ENCODE peak calls at places on chromosome 22, in seven cellular contexts. One of them, this sample, is unnamed.

GRCh38 chr22:33659423-33659822 is 260.9 kb downstream of the LARGE1 start:
- DNase-seq in astrocyte: peak
- DNase-seq in GM23338: no peak
- DNase-seq in fibroblast of lung: no peak
- DNase-seq in mammary epithelial cell: no peak
- DNase-seq in neural progenitor cell: no peak
- DNase-seq in GM23248: peak
- DNase-seq in this sample: no peak

GRCh38 chr22:49927483-49928184 is 9.2 kb downstream of the CRELD2 start:
- DNase-seq in astrocyte: no peak
- DNase-seq in GM23338: no peak
- DNase-seq in fibroblast of lung: no peak
- DNase-seq in mammary epithelial cell: no peak
- DNase-seq in neural progenitor cell: no peak
- DNase-seq in GM23248: no peak
- DNase-seq in this sample: no peak

GRCh38 chr22:43996170-43996980 is 27.7 kb upstream of the PARVB start:
- DNase-seq in astrocyte: no peak
- DNase-seq in GM23338: no peak
- DNase-seq in fibroblast of lung: no peak
- DNase-seq in mammary epithelial cell: no peak
- DNase-seq in neural progenitor cell: no peak
- DNase-seq in GM23248: no peak
- DNase-seq in this sample: no peak

GRCh38 chr22:20550851-20551744 is 43.7 kb downstream of the MED15 start:
- DNase-seq in astrocyte: peak
- DNase-seq in GM23338: peak
- DNase-seq in fibroblast of lung: peak
- DNase-seq in mammary epithelial cell: no peak
- DNase-seq in neural progenitor cell: peak
- DNase-seq in GM23248: peak
- DNase-seq in this sample: no peak

GRCh38 chr22:36406139-36406538 is 18.4 kb upstream of the MYH9 start:
- DNase-seq in astrocyte: no peak
- DNase-seq in GM23338: no peak
- DNase-seq in fibroblast of lung: no peak
- DNase-seq in mammary epithelial cell: no peak
- DNase-seq in neural progenitor cell: no peak
- DNase-seq in GM23248: peak
- DNase-seq in this sample: no peak

GRCh38 chr22:19291218-19291579 is 320 bp downstream of the CLTCL1 start:
- DNase-seq in astrocyte: no peak
- DNase-seq in GM23338: peak
- DNase-seq in fibroblast of lung: no peak
- DNase-seq in mammary epithelial cell: peak
- DNase-seq in neural progenitor cell: peak
- DNase-seq in GM23248: peak
- DNase-seq in this sample: no peak

GRCh38 chr22:31259798-31260473 is 32.4 kb downstream of the PIK3IP1 start:
- DNase-seq in astrocyte: no peak
- DNase-seq in GM23338: no peak
- DNase-seq in fibroblast of lung: no peak
- DNase-seq in mammary epithelial cell: no peak
- DNase-seq in neural progenitor cell: no peak
- DNase-seq in GM23248: no peak
- DNase-seq in this sample: no peak

GRCh38 chr22:35923026-35923425 is 105.6 kb downstream of the RBFOX2 start:
- DNase-seq in astrocyte: no peak
- DNase-seq in GM23338: no peak
- DNase-seq in fibroblast of lung: no peak
- DNase-seq in mammary epithelial cell: no peak
- DNase-seq in neural progenitor cell: no peak
- DNase-seq in GM23248: no peak
- DNase-seq in this sample: no peak

GRCh38 chr22:24693359-24693758 is 81.2 kb downstream of the PIWIL3 start:
- DNase-seq in astrocyte: peak
- DNase-seq in GM23338: no peak
- DNase-seq in fibroblast of lung: peak
- DNase-seq in mammary epithelial cell: no peak
- DNase-seq in neural progenitor cell: no peak
- DNase-seq in GM23248: no peak
- DNase-seq in this sample: no peak

GRCh38 chr22:17101475-17102296 is 16.9 kb downstream of the IL17RA start:
- DNase-seq in astrocyte: no peak
- DNase-seq in GM23338: no peak
- DNase-seq in fibroblast of lung: no peak
- DNase-seq in mammary epithelial cell: no peak
- DNase-seq in neural progenitor cell: no peak
- DNase-seq in GM23248: no peak
- DNase-seq in this sample: no peak

GRCh38 chr22:25494774-25495173 is 69.7 kb upstream of the GRK3 start:
- DNase-seq in astrocyte: no peak
- DNase-seq in GM23338: peak
- DNase-seq in fibroblast of lung: no peak
- DNase-seq in mammary epithelial cell: no peak
- DNase-seq in neural progenitor cell: peak
- DNase-seq in GM23248: no peak
- DNase-seq in this sample: no peak

DNA sequence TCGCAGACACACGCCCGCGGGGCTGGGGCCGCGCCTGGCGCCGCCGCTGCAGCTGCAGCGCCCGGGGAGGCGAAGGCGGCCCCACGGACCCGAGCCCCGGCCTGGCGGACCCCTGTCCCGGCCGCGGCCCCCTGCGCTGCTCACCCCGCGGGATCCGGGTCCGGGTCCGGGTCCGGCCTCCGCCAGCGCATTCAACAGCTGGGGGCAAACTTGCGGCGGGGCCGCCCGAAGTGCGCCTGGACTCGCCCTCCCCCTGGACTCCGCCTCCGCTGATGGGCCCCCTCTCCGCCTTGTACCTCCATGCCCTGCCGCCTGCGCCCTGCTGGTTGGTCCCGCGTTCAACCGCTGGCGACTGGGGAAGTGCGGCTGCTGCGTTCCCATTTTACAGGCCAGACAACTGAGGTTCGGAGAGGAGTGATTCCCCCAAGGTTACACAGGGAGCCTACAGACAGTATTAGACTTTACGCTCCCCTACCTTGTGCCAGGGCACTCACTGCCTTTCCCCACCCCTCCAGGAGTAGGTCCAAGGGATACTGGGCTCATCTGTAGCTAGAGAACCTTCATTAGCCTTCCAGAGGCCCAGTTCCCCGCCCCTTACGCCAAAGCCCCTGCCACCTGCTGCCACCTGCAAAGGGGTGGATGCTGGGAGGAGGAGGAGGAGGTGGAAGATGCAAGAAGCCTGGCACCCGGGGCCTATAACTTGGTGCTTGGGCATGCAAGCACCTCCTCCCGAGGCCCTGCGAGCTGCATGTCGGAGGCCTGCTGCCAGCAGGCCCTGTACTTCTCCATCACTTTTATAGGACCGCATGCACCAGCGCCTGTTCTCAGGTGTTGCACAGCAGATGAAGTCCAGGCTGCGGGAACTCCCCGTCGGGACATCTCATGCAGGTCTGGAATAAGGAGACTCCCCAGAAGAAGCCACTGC is 694 bp upstream of the ELFN2 start:
- DNase-seq in astrocyte: no peak
- DNase-seq in GM23338: peak
- DNase-seq in fibroblast of lung: no peak
- DNase-seq in mammary epithelial cell: no peak
- DNase-seq in neural progenitor cell: peak
- DNase-seq in GM23248: peak
- DNase-seq in this sample: no peak
- H3K4me3 ChIP-seq in astrocyte: peak
- H3K4me3 ChIP-seq in GM23338: peak
- H3K4me3 ChIP-seq in fibroblast of lung: no peak
- H3K4me3 ChIP-seq in mammary epithelial cell: no peak
- H3K4me3 ChIP-seq in neural progenitor cell: peak
- H3K4me3 ChIP-seq in GM23248: peak
- H3K4me3 ChIP-seq in this sample: no peak

GRCh38 chr22:39349506-39349966 is 255 bp upstream of the SYNGR1 start:
- DNase-seq in astrocyte: no peak
- DNase-seq in GM23338: peak
- DNase-seq in fibroblast of lung: no peak
- DNase-seq in mammary epithelial cell: no peak
- DNase-seq in neural progenitor cell: peak
- DNase-seq in GM23248: peak
- DNase-seq in this sample: no peak

GRCh38 chr22:39352301-39352867 is 2.6 kb downstream of the SYNGR1 start:
- DNase-seq in astrocyte: no peak
- DNase-seq in GM23338: no peak
- DNase-seq in fibroblast of lung: no peak
- DNase-seq in mammary epithelial cell: no peak
- DNase-seq in neural progenitor cell: no peak
- DNase-seq in GM23248: no peak
- DNase-seq in this sample: no peak

GRCh38 chr22:39349967-39350802 is at the start of gene SYNGR1:
- DNase-seq in astrocyte: no peak
- DNase-seq in GM23338: peak
- DNase-seq in fibroblast of lung: no peak
- DNase-seq in mammary epithelial cell: no peak
- DNase-seq in neural progenitor cell: peak
- DNase-seq in GM23248: peak
- DNase-seq in this sample: no peak

GRCh38 chr22:39351689-39352214 is 2.0 kb downstream of the SYNGR1 start:
- DNase-seq in astrocyte: peak
- DNase-seq in GM23338: peak
- DNase-seq in fibroblast of lung: no peak
- DNase-seq in mammary epithelial cell: peak
- DNase-seq in neural progenitor cell: no peak
- DNase-seq in GM23248: peak
- DNase-seq in this sample: peak

DNA sequence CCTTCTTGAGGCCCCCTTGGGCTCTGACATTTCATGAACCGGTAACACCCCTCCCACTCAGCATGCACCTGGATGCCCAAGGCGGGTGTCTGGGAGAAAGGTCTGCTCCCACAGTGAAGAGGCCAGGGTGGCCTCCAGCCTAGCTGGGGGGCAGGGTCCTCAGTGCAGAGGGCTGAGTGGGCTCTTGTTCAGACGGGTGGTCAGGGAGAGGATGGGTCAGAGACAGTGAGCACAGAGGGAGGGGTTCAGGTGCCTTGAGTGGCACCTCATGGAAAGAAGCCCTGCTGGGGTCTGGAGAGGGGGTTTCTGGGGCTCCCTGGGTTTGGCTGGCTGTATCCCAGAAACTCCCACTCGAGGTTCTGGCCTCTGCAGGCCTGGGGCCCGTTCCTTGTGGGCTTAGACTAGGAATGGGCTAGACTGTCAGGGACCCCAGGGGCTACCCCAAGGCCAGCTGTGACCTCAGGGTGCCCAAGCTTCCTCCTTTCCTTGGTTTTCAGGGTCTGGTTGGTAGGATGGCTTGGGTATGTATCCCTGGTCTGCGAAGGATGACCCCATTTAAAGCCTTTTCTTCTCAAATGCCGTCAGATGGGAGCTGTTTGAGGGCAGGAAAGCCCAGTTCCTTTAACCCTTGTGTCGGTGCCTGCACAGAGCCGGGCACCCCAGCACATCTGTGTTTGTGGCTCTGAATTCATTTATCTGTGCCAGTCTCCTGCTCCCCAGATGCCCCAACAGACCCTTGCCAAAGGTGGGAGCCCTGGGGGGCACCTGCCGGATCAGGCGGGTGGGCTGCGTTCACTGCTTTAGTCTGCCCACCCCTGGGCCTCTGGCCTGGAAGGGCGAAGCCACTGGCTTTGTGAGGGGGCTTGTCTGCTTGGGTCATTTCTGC is 1.3 kb downstream of the SYNGR1 start:
- DNase-seq in astrocyte: no peak
- DNase-seq in GM23338: no peak
- DNase-seq in fibroblast of lung: no peak
- DNase-seq in mammary epithelial cell: no peak
- DNase-seq in neural progenitor cell: no peak
- DNase-seq in GM23248: no peak
- DNase-seq in this sample: no peak
- TF ChIP-seq EZH2 in astrocyte: no peak
- TF ChIP-seq EZH2 in GM23338: no peak
- TF ChIP-seq EZH2 in fibroblast of lung: no peak
- TF ChIP-seq EZH2 in mammary epithelial cell: no peak
- TF ChIP-seq EZH2 in neural progenitor cell: no peak
- TF ChIP-seq EZH2 in GM23248: no peak
- TF ChIP-seq EZH2 in this sample: no peak

DNA sequence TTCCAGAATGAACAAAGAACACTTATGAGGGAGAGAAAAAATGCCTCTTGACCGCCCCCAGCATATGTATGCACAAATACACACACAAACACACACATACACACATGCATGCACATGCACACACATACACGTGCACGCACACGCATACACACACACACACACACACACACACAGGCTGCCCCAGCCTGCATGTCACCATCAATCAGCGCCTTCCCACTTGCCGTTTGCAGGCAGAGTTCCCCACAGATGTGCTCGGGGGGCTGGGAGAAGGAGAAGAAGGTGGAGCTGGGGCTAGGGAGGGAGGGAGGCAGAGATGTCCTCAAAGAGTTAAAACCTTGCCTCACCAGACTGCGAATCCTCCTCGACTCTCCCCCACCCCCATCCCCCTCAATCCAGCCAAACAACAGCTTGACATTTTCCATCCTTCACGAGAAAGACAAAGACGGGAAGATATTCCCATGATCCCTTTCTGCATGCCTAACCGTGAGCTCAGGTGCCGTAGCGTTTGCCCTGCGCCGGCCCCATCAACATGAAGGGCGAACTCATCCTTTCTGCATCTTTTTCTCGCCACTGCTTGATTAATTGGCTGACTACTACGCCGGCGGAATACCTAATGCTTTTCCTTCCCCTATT is 365.5 kb downstream of the MIAT start:
- DNase-seq in astrocyte: no peak
- DNase-seq in GM23338: peak
- DNase-seq in fibroblast of lung: no peak
- DNase-seq in mammary epithelial cell: no peak
- DNase-seq in neural progenitor cell: peak
- DNase-seq in GM23248: no peak
- DNase-seq in this sample: no peak
- H3K4me3 ChIP-seq in astrocyte: no peak
- H3K4me3 ChIP-seq in GM23338: no peak
- H3K4me3 ChIP-seq in fibroblast of lung: no peak
- H3K4me3 ChIP-seq in mammary epithelial cell: no peak
- H3K4me3 ChIP-seq in neural progenitor cell: no peak
- H3K4me3 ChIP-seq in GM23248: no peak
- H3K4me3 ChIP-seq in this sample: no peak

GRCh38 chr22:37559901-37560681 is at the start of gene CDC42EP1:
- DNase-seq in astrocyte: peak
- DNase-seq in GM23338: peak
- DNase-seq in fibroblast of lung: peak
- DNase-seq in mammary epithelial cell: no peak
- DNase-seq in neural progenitor cell: peak
- DNase-seq in GM23248: peak
- DNase-seq in this sample: no peak

GRCh38 chr22:37559521-37559900 is 769 bp upstream of the CDC42EP1 start:
- DNase-seq in astrocyte: no peak
- DNase-seq in GM23338: no peak
- DNase-seq in fibroblast of lung: no peak
- DNase-seq in mammary epithelial cell: no peak
- DNase-seq in neural progenitor cell: no peak
- DNase-seq in GM23248: no peak
- DNase-seq in this sample: no peak

GRCh38 chr22:37562049-37562784 is 1.9 kb downstream of the CDC42EP1 start:
- DNase-seq in astrocyte: no peak
- DNase-seq in GM23338: no peak
- DNase-seq in fibroblast of lung: no peak
- DNase-seq in mammary epithelial cell: no peak
- DNase-seq in neural progenitor cell: no peak
- DNase-seq in GM23248: no peak
- DNase-seq in this sample: no peak

GRCh38 chr22:37561209-37562048 is 1.1 kb downstream of the CDC42EP1 start:
- DNase-seq in astrocyte: peak
- DNase-seq in GM23338: peak
- DNase-seq in fibroblast of lung: peak
- DNase-seq in mammary epithelial cell: peak
- DNase-seq in neural progenitor cell: peak
- DNase-seq in GM23248: peak
- DNase-seq in this sample: peak

GRCh38 chr22:37560682-37561208 is 465 bp downstream of the CDC42EP1 start:
- DNase-seq in astrocyte: peak
- DNase-seq in GM23338: peak
- DNase-seq in fibroblast of lung: peak
- DNase-seq in mammary epithelial cell: no peak
- DNase-seq in neural progenitor cell: peak
- DNase-seq in GM23248: peak
- DNase-seq in this sample: no peak
- TF ChIP-seq EZH2 in astrocyte: no peak
- TF ChIP-seq EZH2 in GM23338: peak
- TF ChIP-seq EZH2 in fibroblast of lung: no peak
- TF ChIP-seq EZH2 in mammary epithelial cell: no peak
- TF ChIP-seq EZH2 in neural progenitor cell: no peak
- TF ChIP-seq EZH2 in GM23248: no peak
- TF ChIP-seq EZH2 in this sample: peak

This sample was measured in SK-N-MC.